ENCODE peak calls at places on chromosomes 6 and 20, in seven cellular contexts. P, F, Q, X, K, U and Z are unnamed samples.

GRCh38 chr20:9214676-9215075 is 145.8 kb downstream of the PLCB4 start:
- DNase-seq in Q (no peak), U (no peak), K (no peak), P (peak; percentile 75), X (no peak), F (peak; percentile 93), Z (no peak)

GRCh38 chr20:18719426-18719825 is 94.2 kb upstream of the SCP2D1 start:
- DNase-seq in Q (no peak), U (peak; percentile 53), F (no peak), X (no peak), P (peak; percentile 58), K (no peak), Z (no peak)

GRCh38 chr6:111874030-111874425 is 776 bp upstream of the FYN start:
- DNase-seq in X (peak; percentile 36), F (no peak), Q (peak; percentile 85), P (peak; percentile 30), U (peak; percentile 52), K (no peak), Z (no peak)

GRCh38 chr20:4592316-4593148 is 129.2 kb upstream of the PRND start:
- DNase-seq in F (peak; percentile 16), P (peak; percentile 39), X (peak; percentile 77), U (no peak), K (peak; percentile 41), Q (peak; percentile 45), Z (no peak)

GRCh38 chr20:24017160-24017761 is 28.7 kb upstream of the GGTLC1 start:
- DNase-seq in U (no peak), Q (peak; percentile 18), X (no peak), P (no peak), F (peak; percentile 5), K (no peak), Z (no peak)

GRCh38 chr6:31956796-31957195 is 2.0 kb downstream of the NELFE start:
- DNase-seq in K (no peak), F (no peak), X (no peak), Q (no peak), U (no peak), P (no peak), Z (no peak)

GRCh38 chr6:95325858-95326257 is 251.5 kb upstream of the MANEA start:
- DNase-seq in U (no peak), X (no peak), F (no peak), P (peak; percentile 29), Q (no peak), K (no peak), Z (no peak)

GRCh38 chr20:7974785-7975435 is 34.7 kb upstream of the HAO1 start:
- DNase-seq in X (no peak), K (no peak), Q (no peak), F (no peak), U (no peak), P (no peak), Z (no peak)

GRCh38 chr6:14066782-14067406 is 50.7 kb upstream of the CD83 start:
- DNase-seq in K (no peak), P (peak; percentile 87), Q (peak; percentile 67), F (peak; percentile 86), X (peak; percentile 64), U (peak; percentile 47), Z (peak; percentile 73)

GRCh38 chr6:85460951-85461805 is 11.3 kb downstream of the NT5E start:
- DNase-seq in Q (peak; percentile 86), X (peak; percentile 60), P (peak; percentile 90), F (peak; percentile 83), U (no peak), K (no peak), Z (no peak)

GRCh38 chr6:75620387-75621304 is 19.0 kb downstream of the SENP6 start:
- DNase-seq in K (no peak), F (peak; percentile 66), P (no peak), X (no peak), Q (no peak), U (no peak), Z (no peak)